ENCODE peak calls at places on chromosome 2, in four cellular contexts. One of them, this sample, is unnamed. For H3K4me1, the result is how much of the 10 kb centered on the place peaks cover.

GRCh38 chr2:139828011-139828410 is 1047.8 kb upstream of the NXPH2 start:
- DNase-seq in ovary: no peak
- DNase-seq in upper lobe of left lung: no peak
- DNase-seq in SK-N-SH: no peak
- DNase-seq in this sample: no peak

GRCh38 chr2:172021074-172021931 is 21.6 kb downstream of the METAP1D start:
- DNase-seq in ovary: peak
- DNase-seq in upper lobe of left lung: no peak
- DNase-seq in SK-N-SH: no peak
- DNase-seq in this sample: no peak

GRCh38 chr2:207571370-207571769 is 41.6 kb downstream of the CREB1 start:
- DNase-seq in ovary: no peak
- DNase-seq in upper lobe of left lung: no peak
- DNase-seq in SK-N-SH: no peak
- DNase-seq in this sample: no peak

GRCh38 chr2:34162236-34162635 is 563.1 kb upstream of the FAM98A start:
- DNase-seq in ovary: no peak
- DNase-seq in upper lobe of left lung: no peak
- DNase-seq in SK-N-SH: no peak
- DNase-seq in this sample: no peak

GRCh38 chr2:165793779-165794519 is at the start of gene GALNT3:
- DNase-seq in ovary: peak
- DNase-seq in upper lobe of left lung: peak
- DNase-seq in SK-N-SH: peak
- DNase-seq in this sample: peak

GRCh38 chr2:156947261-156947660 is 310.2 kb upstream of the GALNT5 start:
- DNase-seq in ovary: no peak
- DNase-seq in upper lobe of left lung: no peak
- DNase-seq in SK-N-SH: no peak
- DNase-seq in this sample: no peak

GRCh38 chr2:23698733-23699391 is 228.1 kb downstream of the ATAD2B start:
- DNase-seq in ovary: no peak
- DNase-seq in upper lobe of left lung: peak
- DNase-seq in SK-N-SH: peak
- DNase-seq in this sample: peak

GRCh38 chr2:42810971-42811865 is 18.8 kb upstream of the HAAO start:
- DNase-seq in ovary: peak
- DNase-seq in upper lobe of left lung: peak
- DNase-seq in SK-N-SH: peak
- DNase-seq in this sample: peak

GRCh38 chr2:157830696-157831570 is 45.2 kb downstream of the ACVR1 start:
- DNase-seq in ovary: no peak
- DNase-seq in upper lobe of left lung: peak
- DNase-seq in SK-N-SH: no peak
- DNase-seq in this sample: no peak

GRCh38 chr2:234026111-234026510 is 24.4 kb upstream of the SPP2 start:
- DNase-seq in ovary: no peak
- DNase-seq in upper lobe of left lung: no peak
- DNase-seq in SK-N-SH: no peak
- DNase-seq in this sample: no peak

GRCh38 chr2:168024459-168024858 is 222.9 kb downstream of the STK39 start:
- DNase-seq in ovary: no peak
- DNase-seq in upper lobe of left lung: no peak
- DNase-seq in SK-N-SH: no peak
- DNase-seq in this sample: no peak

GRCh38 chr2:33448216-33448899 is 28.1 kb upstream of the RASGRP3 start:
- DNase-seq in ovary: no peak
- DNase-seq in upper lobe of left lung: no peak
- DNase-seq in SK-N-SH: no peak
- DNase-seq in this sample: no peak

GRCh38 chr2:146004470-146004869 is 1484.6 kb upstream of the ZEB2 start:
- DNase-seq in ovary: no peak
- DNase-seq in upper lobe of left lung: no peak
- DNase-seq in SK-N-SH: no peak
- DNase-seq in this sample: no peak

GRCh38 chr2:222408684-222409083 is 15.7 kb upstream of the SGPP2 start:
- DNase-seq in ovary: no peak
- DNase-seq in upper lobe of left lung: no peak
- DNase-seq in SK-N-SH: no peak
- DNase-seq in this sample: no peak

GRCh38 chr2:216298719-216299118 is 73.6 kb downstream of the MARCHF4 start:
- DNase-seq in ovary: no peak
- DNase-seq in upper lobe of left lung: no peak
- DNase-seq in SK-N-SH: no peak
- DNase-seq in this sample: no peak

GRCh38 chr2:195658541-195658890 is 1.5 kb downstream of the SLC39A10 start:
- DNase-seq in ovary: no peak
- DNase-seq in upper lobe of left lung: no peak
- DNase-seq in SK-N-SH: peak
- DNase-seq in this sample: no peak

GRCh38 chr2:9708683-9709538 is 78.1 kb upstream of the YWHAQ start:
- DNase-seq in ovary: no peak
- DNase-seq in upper lobe of left lung: no peak
- DNase-seq in SK-N-SH: no peak
- DNase-seq in this sample: no peak

GRCh38 chr2:40737180-40737579 is 285.3 kb upstream of the SLC8A1 start:
- DNase-seq in ovary: no peak
- DNase-seq in upper lobe of left lung: no peak
- DNase-seq in SK-N-SH: no peak
- DNase-seq in this sample: no peak

GRCh38 chr2:9634121-9634520 is 3.3 kb upstream of the YWHAQ start:
- DNase-seq in ovary: no peak
- DNase-seq in upper lobe of left lung: no peak
- DNase-seq in SK-N-SH: no peak
- DNase-seq in this sample: no peak

GRCh38 chr2:25655316-25655715 is 18.1 kb downstream of the DTNB start:
- DNase-seq in ovary: no peak
- DNase-seq in upper lobe of left lung: no peak
- DNase-seq in SK-N-SH: no peak
- DNase-seq in this sample: no peak

GRCh38 chr2:70123051-70123828 is 36.0 kb downstream of the PCBP1 start:
- DNase-seq in ovary: peak
- DNase-seq in upper lobe of left lung: no peak
- DNase-seq in SK-N-SH: no peak
- DNase-seq in this sample: peak

GRCh38 chr2:119307419-119308140 is 59.1 kb downstream of the C2orf76 start:
- DNase-seq in ovary: no peak
- DNase-seq in upper lobe of left lung: no peak
- DNase-seq in SK-N-SH: no peak
- DNase-seq in this sample: no peak

GRCh38 chr2:128786800-128787478 is 468.3 kb upstream of the HS6ST1 start:
- DNase-seq in ovary: no peak
- DNase-seq in upper lobe of left lung: no peak
- DNase-seq in SK-N-SH: no peak
- DNase-seq in this sample: peak

GRCh38 chr2:37713258-37713700 is 41.8 kb upstream of the CDC42EP3 start:
- DNase-seq in ovary: no peak
- DNase-seq in upper lobe of left lung: no peak
- DNase-seq in SK-N-SH: no peak
- DNase-seq in this sample: no peak

GRCh38 chr2:54767921-54768320 is 44.5 kb downstream of the EML6 start:
- DNase-seq in ovary: no peak
- DNase-seq in upper lobe of left lung: no peak
- DNase-seq in SK-N-SH: no peak
- DNase-seq in this sample: no peak

GRCh38 chr2:71070294-71071025 is 2.0 kb downstream of the NAGK start:
- DNase-seq in ovary: no peak
- DNase-seq in upper lobe of left lung: no peak
- DNase-seq in SK-N-SH: peak
- DNase-seq in this sample: peak

GRCh38 chr2:223941579-223942277 is 3.4 kb downstream of the WDFY1 start:
- DNase-seq in ovary: no peak
- DNase-seq in upper lobe of left lung: no peak
- DNase-seq in SK-N-SH: no peak
- DNase-seq in this sample: no peak

GRCh38 chr2:53058526-53058925 is 709.1 kb upstream of the CHAC2 start:
- DNase-seq in ovary: no peak
- DNase-seq in upper lobe of left lung: no peak
- DNase-seq in SK-N-SH: no peak
- DNase-seq in this sample: no peak

GRCh38 chr2:178234648-178235047 is 40.3 kb downstream of the OSBPL6 start:
- DNase-seq in ovary: no peak
- DNase-seq in upper lobe of left lung: no peak
- DNase-seq in SK-N-SH: no peak
- DNase-seq in this sample: no peak

GRCh38 chr2:163467206-163467605 is 268.6 kb downstream of the FIGN start:
- DNase-seq in ovary: no peak
- DNase-seq in upper lobe of left lung: no peak
- DNase-seq in SK-N-SH: peak
- DNase-seq in this sample: no peak

GRCh38 chr2:11967946-11968465 is 221.6 kb downstream of the LPIN1 start:
- DNase-seq in ovary: no peak
- DNase-seq in upper lobe of left lung: no peak
- DNase-seq in SK-N-SH: peak
- DNase-seq in this sample: no peak

GRCh38 chr2:159982270-159982669 is 80.1 kb downstream of the PLA2R1 start:
- DNase-seq in ovary: no peak
- DNase-seq in upper lobe of left lung: peak
- DNase-seq in SK-N-SH: no peak
- DNase-seq in this sample: peak

GRCh38 chr2:159201321-159202063 is 85.0 kb downstream of the WDSUB1 start:
- DNase-seq in ovary: no peak
- DNase-seq in upper lobe of left lung: no peak
- DNase-seq in SK-N-SH: no peak
- DNase-seq in this sample: no peak

GRCh38 chr2:138090330-138090729 is 126.1 kb downstream of the HNMT start:
- DNase-seq in ovary: no peak
- DNase-seq in upper lobe of left lung: no peak
- DNase-seq in SK-N-SH: peak
- DNase-seq in this sample: no peak

GRCh38 chr2:62197017-62197586 is 1.2 kb downstream of the B3GNT2 start:
- DNase-seq in ovary: peak
- DNase-seq in upper lobe of left lung: no peak
- DNase-seq in SK-N-SH: peak
- DNase-seq in this sample: no peak

DNA sequence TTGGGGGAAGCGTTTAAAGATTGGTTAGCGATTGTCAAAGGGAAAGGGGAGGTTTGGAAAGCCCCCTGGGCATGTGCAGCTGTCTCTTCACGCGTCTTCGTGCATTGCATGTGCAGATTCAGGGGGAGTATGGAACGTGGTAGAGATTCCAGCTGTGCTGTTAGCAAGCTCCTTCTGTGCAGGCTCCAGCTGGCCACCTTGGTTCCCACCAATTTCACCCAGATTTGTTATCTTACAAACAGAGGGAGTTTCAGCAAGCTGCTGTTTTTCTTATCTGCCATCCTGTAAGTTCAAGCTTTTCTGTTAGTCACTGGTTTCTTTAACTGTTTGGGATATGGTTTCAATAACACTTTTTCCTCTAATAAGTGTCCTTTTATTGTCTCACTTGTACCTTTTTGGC is 30.4 kb downstream of the FARP2 start:
- DNase-seq in ovary: no peak
- DNase-seq in upper lobe of left lung: no peak
- DNase-seq in SK-N-SH: peak
- DNase-seq in this sample: no peak
- TF ChIP-seq EP300 in ovary: no peak
- TF ChIP-seq EP300 in upper lobe of left lung: no peak
- TF ChIP-seq EP300 in SK-N-SH: no peak
- TF ChIP-seq EP300 in this sample: no peak

GRCh38 chr2:112923237-112923966 is 12.4 kb downstream of the IL37 start:
- DNase-seq in ovary: no peak
- DNase-seq in upper lobe of left lung: no peak
- DNase-seq in SK-N-SH: no peak
- DNase-seq in this sample: no peak

GRCh38 chr2:112923967-112924338 is 13.0 kb downstream of the IL37 start:
- DNase-seq in ovary: no peak
- DNase-seq in upper lobe of left lung: no peak
- DNase-seq in SK-N-SH: no peak
- DNase-seq in this sample: no peak

GRCh38 chr2:112921982-112922381 is 11.0 kb downstream of the IL37 start:
- DNase-seq in ovary: no peak
- DNase-seq in upper lobe of left lung: no peak
- DNase-seq in SK-N-SH: no peak
- DNase-seq in this sample: no peak

GRCh38 chr2:112917856-112918255 is 6.9 kb downstream of the IL37 start:
- DNase-seq in ovary: no peak
- DNase-seq in upper lobe of left lung: no peak
- DNase-seq in SK-N-SH: no peak
- DNase-seq in this sample: no peak

DNA sequence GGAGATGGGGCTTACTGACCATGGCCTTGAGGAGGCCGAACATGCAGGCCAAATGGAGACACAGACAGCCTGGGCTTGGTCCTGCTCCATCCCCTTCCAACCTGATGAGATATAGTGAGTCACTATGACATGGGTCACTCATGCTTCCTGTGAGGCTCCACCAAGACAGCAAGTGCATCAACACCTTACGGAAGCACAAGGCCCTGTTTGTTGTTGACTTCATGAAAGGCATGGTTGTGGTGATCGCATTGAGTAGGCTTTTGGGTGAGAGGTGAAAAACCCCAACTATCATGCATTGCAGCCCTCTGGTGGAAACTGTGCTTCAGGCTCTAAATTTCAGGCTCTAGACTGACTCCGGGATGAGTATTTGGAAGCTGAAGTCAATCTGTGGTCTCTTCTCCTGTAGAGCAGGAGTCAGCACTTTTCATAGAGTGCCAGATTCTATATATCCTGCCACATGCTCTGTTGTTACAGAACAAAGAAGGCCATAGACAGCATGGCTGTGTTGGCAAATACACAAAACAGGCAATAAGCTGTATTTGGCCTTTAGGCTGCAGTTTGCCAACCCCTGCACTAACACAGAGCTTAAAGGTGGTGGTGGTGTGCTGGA is 10.1 kb downstream of the IL37 start:
- DNase-seq in ovary: no peak
- DNase-seq in upper lobe of left lung: no peak
- DNase-seq in SK-N-SH: no peak
- DNase-seq in this sample: no peak
- H3K4me1 ChIP-seq in ovary: under half
- H3K4me1 ChIP-seq in upper lobe of left lung: under half
- H3K4me1 ChIP-seq in SK-N-SH: under half
- H3K4me1 ChIP-seq in this sample: under half

GRCh38 chr2:122338000-122338399 is 582.5 kb downstream of the TSN start:
- DNase-seq in ovary: no peak
- DNase-seq in upper lobe of left lung: no peak
- DNase-seq in SK-N-SH: no peak
- DNase-seq in this sample: no peak
- TF ChIP-seq CTCF in ovary: no peak
- TF ChIP-seq CTCF in upper lobe of left lung: no peak
- TF ChIP-seq CTCF in SK-N-SH: no peak
- TF ChIP-seq CTCF in this sample: no peak

GRCh38 chr2:191565647-191566198 is 112.2 kb upstream of the NABP1 start:
- DNase-seq in ovary: no peak
- DNase-seq in upper lobe of left lung: no peak
- DNase-seq in SK-N-SH: no peak
- DNase-seq in this sample: no peak
- TF ChIP-seq EP300 in ovary: no peak
- TF ChIP-seq EP300 in upper lobe of left lung: no peak
- TF ChIP-seq EP300 in SK-N-SH: no peak
- TF ChIP-seq EP300 in this sample: no peak

This sample was measured in sigmoid colon.